ENCODE peak calls at places on chromosomes 5 and 9, in seven cellular contexts. M, I, D, Z, Y, O and F are unnamed samples.

GRCh38 chr9:111866976-111867375 is 29.6 kb upstream of the UGCG start:
- DNase-seq in I (no peak), Z (peak; percentile 70), D (no peak), O (peak; percentile 86), Y (peak; percentile 92), M (no peak), F (peak; percentile 78)

GRCh38 chr9:84339951-84340350 is 607 bp downstream of the SLC28A3 start:
- DNase-seq in M (no peak), Y (no peak), Z (no peak), I (peak; percentile 41), O (no peak), D (no peak), F (no peak)

GRCh38 chr5:33721491-33722245 is 170.1 kb downstream of the ADAMTS12 start:
- DNase-seq in Y (peak; percentile 52), Z (no peak), O (peak; percentile 81), D (no peak), I (no peak), M (no peak), F (no peak)

GRCh38 chr9:12719431-12719830 is 26.2 kb downstream of the TYRP1 start:
- DNase-seq in Y (peak; percentile 73), M (no peak), Z (peak; percentile 65), I (peak; percentile 18), D (no peak), O (peak; percentile 69), F (peak; percentile 67)

GRCh38 chr9:89122944-89123343 is 55.7 kb downstream of the SHC3 start:
- DNase-seq in I (no peak), Z (peak; percentile 94), Y (no peak), M (no peak), D (no peak), O (peak; percentile 68), F (peak; percentile 44)

GRCh38 chr5:390571-391491 is 52.1 kb upstream of the EXOC3 start:
- DNase-seq in M (peak; percentile 61), D (no peak), O (no peak), Y (no peak), I (no peak), Z (no peak), F (no peak)

GRCh38 chr9:128124873-128125574 is 2.5 kb downstream of the PTGES2 start:
- DNase-seq in I (peak; percentile 76), O (peak; percentile 45), M (peak; percentile 85), Z (peak; percentile 49), Y (peak; percentile 78), D (peak; percentile 43), F (peak; percentile 66)

GRCh38 chr9:91724068-91724440 is 226.0 kb downstream of the ROR2 start:
- DNase-seq in Y (no peak), D (no peak), I (no peak), Z (no peak), M (no peak), O (no peak), F (no peak)

DNA sequence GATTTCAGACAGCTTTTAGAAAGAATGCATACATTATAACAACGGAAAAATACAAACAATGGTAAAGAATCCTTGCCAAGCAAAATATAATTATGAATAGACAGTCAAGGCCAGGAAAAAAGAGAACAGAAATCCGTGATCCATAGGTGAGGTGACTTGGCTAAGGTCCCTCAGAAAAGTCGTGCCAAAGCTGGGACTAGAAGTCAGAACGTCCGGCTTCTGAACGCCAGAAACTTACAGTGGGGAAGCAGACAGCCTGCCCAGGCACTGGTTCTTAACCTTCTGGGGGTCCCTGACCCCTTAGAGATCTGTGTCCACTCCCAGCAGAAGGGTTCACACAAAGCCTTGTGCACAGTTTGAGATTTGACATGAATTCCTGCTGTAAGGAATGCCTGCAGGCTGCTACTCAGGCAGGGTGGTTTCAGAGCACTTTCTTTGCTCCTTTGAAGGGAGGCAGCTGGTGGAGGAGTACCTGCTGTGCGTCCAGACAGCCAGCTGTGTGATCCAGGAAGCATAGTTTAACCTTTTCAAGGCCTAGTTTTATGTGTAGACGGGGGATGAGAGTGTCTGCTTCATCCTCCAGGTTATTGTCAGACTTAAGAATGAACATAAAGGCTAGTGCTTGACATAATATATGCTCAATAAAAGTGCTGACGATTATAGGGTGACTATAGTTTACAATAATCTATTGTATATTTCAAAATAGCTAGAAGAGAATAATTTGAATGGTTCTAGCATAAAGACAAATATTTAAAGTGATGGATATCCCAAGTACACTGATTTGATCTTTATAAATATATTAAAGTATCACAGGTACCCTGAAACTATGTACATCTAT is 852 bp downstream of the ARHGEF37 start:
- DNase-seq in D (no peak), I (peak; percentile 72), Z (no peak), M (no peak), Y (peak; percentile 65), O (no peak), F (peak; percentile 37)
- H3K4me3 ChIP-seq in D (peak overlapping the region; percentile 56), I (peak overlapping the region; percentile 55), Z (no peak overlapping the region), M (peak overlapping the region; percentile 18), Y (peak overlapping the region; percentile 59), O (no peak overlapping the region), F (peak overlapping the region; percentile 36)

DNA sequence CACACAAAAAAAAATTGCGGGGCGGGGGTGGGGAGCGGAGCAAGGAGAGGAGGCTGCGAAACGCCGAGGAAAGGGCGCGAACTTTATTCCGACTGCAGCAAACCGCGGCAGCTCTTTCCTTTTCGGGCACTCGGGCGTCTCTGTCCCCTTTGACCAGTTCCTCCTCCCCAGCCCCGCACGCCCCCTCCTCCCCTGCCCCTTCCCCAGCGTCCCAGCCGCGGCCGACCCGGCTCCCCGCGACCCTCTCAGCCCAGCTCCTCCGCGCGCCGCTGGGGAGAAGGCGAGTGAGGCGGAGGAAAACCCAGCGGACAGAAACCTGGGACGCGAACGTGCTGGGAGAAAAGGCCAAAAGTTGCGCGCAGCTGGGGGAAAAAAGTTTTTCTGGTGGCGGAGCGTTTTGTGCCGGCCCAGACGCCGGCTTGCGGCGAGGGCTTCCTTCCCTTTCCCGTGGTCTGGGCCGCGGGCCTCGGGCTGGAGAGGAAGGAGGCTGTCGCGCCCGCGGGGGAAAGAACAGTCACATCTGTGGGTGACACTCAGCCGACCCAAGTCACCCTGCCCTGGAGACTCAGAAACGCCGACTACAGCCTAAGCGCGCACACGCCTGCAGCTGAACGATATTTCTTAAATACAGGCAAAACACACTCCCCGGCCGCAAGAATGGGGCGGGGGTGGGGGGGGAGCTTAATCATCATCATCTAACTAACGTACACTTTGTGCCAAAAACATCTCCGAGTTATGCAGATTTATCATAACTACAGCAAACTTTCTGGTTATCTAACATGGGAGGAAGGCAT is 1.1 kb upstream of the BNC2 start:
- DNase-seq in I (peak; percentile 67), Y (peak; percentile 91), Z (peak; percentile 85), D (no peak), O (peak; percentile 88), M (peak; percentile 86), F (peak; percentile 91)
- H3K4me3 ChIP-seq in I (peak overlapping the region; percentile 88), Y (peak overlapping the region; percentile 85), Z (peak overlapping the region; percentile 77), D (no peak overlapping the region), O (peak overlapping the region; percentile 89), M (peak overlapping the region; percentile 73), F (peak overlapping the region; percentile 92)

DNA sequence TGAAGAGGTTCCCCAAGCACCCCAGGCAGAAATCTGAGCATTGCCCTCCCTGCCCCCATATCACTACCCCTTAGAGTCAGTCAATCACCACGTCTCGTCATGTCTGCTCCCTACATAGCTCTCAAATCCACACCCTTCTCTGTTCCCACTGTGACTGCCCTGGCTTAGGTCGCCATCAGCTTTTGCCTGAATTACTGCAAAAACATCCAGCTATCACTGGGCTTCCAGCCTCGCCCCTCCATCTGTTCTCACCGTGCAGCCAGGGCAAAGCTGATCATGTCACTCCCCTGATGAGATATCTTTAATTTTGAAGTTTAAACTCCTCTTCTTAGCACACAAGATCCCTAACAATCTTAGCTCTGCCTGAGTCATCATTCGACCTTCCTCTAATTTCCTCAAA is 89.6 kb upstream of the TBC1D2 start:
- DNase-seq in O (no peak), I (no peak), Z (no peak), D (no peak), M (no peak), Y (no peak), F (no peak)
- H3K4me3 ChIP-seq in O (no peak overlapping the region), I (no peak overlapping the region), Z (no peak overlapping the region), D (no peak overlapping the region), M (no peak overlapping the region), Y (no peak overlapping the region), F (no peak overlapping the region)

DNA sequence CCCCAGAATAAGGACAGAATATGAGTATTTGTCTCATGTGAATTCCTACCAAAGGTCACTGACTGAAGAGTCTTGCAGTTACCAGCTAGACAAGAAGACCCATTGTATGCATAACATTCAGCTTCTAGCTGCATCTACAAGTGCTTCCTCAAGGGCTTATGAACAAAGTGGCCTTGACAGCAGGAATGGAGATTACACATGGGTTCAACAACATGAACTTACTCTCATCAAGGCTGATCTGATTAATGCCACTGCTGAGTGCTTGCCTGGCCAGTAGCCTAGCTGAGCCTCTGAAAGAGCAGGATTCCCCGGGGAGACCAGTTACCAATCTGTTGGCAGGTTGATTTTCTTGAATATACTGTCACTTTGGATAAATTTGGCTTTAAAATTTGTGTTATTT is 76.7 kb upstream of the CHD1 start:
- DNase-seq in M (no peak), Y (no peak), I (no peak), D (no peak), Z (no peak), O (no peak), F (no peak)
- H3K4me3 ChIP-seq in M (no peak overlapping the region), Y (no peak overlapping the region), I (no peak overlapping the region), D (no peak overlapping the region), Z (no peak overlapping the region), O (no peak overlapping the region), F (no peak overlapping the region)

DNA sequence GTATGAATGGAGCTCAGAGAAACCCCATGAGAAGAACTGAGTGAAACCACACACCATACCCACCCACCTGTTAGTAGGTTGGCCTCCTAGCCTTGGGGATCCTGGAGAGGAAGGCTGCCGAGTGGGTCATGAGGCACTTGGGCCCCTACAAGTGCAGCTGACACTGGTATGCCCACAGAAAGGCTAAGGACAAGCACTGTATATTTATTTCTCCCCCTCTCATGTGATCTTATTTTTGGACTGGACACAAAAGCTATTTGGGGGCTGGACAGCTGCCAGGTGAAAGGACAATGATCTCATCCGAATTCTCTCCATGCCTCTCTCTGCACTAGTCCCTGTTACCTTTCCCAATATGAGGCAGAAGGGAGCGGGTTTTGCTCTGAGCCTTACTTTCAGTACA is 12.0 kb upstream of the FGF1 start:
- DNase-seq in I (no peak), Z (peak; percentile 56), O (peak; percentile 51), D (no peak), M (no peak), Y (peak; percentile 67), F (peak; percentile 80)
- H3K4me3 ChIP-seq in I (no peak overlapping the region), Z (no peak overlapping the region), O (no peak overlapping the region), D (no peak overlapping the region), M (no peak overlapping the region), Y (no peak overlapping the region), F (no peak overlapping the region)

DNA sequence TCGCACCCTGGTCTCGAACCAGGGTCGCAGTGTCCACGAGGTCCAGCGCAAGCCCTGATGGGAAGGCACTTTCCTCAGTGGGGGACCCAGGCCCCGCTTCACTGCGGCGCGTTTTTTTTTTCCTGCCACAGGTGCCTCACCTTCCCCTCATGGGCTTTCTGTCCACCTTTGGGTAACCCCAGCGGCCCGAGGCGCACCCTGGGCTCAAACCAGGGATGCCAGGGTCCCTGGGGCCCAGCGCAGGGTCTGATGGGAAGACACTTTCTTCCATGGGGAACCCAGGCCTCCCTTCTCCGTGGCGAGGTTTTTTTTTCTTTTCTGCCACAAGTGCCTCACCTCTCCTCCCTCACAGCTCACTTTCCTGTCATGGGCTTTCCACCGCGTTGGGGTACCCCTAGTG is 1269.9 kb downstream of the FOXD4L5 start:
- DNase-seq in Z (no peak), D (no peak), O (no peak), Y (no peak), I (no peak), M (no peak), F (no peak)
- H3K4me3 ChIP-seq in Z (no peak overlapping the region), D (no peak overlapping the region), O (no peak overlapping the region), Y (no peak overlapping the region), I (no peak overlapping the region), M (no peak overlapping the region), F (no peak overlapping the region)